ENCODE peak calls at places on chromosomes 4 and X, in eight cellular contexts. X, E, D, M, U, K, V and Y are unnamed samples.

GRCh38 chr4:38188631-38189101 is 228.5 kb downstream of the PTTG2 start:
- DNase-seq in V (peak), K (no peak), X (no peak), E (no peak), D (peak), M (peak), U (no peak), Y (no peak)

GRCh38 chr4:80685219-80685618 is 345.3 kb upstream of the BMP3 start:
- DNase-seq in V (no peak), K (no peak), D (peak), X (no peak), M (no peak), U (no peak), E (no peak), Y (no peak)

GRCh38 chr4:1045193-1045594 is 33.8 kb downstream of the FGFRL1 start:
- DNase-seq in X (no peak), M (no peak), V (no peak), U (no peak), K (no peak), D (no peak), E (peak), Y (peak)

GRCh38 chrX:65871671-65872311 is 168.1 kb downstream of the VSIG4 start:
- DNase-seq in X (no peak), K (no peak), V (peak), D (peak), U (no peak), E (no peak), M (peak), Y (no peak)

GRCh38 chr4:123468479-123469031 is 72.0 kb downstream of the SPRY1 start:
- DNase-seq in D (no peak), X (no peak), V (no peak), K (no peak), U (no peak), E (no peak), M (no peak), Y (no peak)

GRCh38 chr4:148052448-148052847 is 320.6 kb downstream of the ARHGAP10 start:
- DNase-seq in D (no peak), K (no peak), V (no peak), M (no peak), U (no peak), X (no peak), E (no peak), Y (no peak)

GRCh38 chr4:94728056-94728766 is 29.5 kb upstream of the BMPR1B start:
- DNase-seq in M (no peak), X (no peak), D (peak), U (no peak), K (no peak), V (no peak), E (no peak), Y (no peak)

GRCh38 chr4:46993075-46994006 is at the start of gene GABRA4:
- DNase-seq in X (peak), V (no peak), U (no peak), E (peak), K (peak), M (peak), D (no peak), Y (no peak)

GRCh38 chrX:155767101-155767878 is 113.9 kb upstream of the VAMP7 start:
- DNase-seq in U (peak), D (peak), V (peak), M (peak), K (peak), X (peak), E (peak), Y (peak)

GRCh38 chrX:112628288-112628687 is 51.5 kb downstream of the LHFPL1 start:
- DNase-seq in K (peak), E (no peak), V (no peak), M (no peak), U (no peak), D (no peak), X (no peak), Y (no peak)